ENCODE peak calls at places on chromosomes 4 and X, in six cellular contexts. X, W, Y, Z, V and C are unnamed samples.
A peak's percentile ranks its signal among the peaks of the same experiment; 100 is the strongest.

GRCh38 chr4:127870688-127871087 is 10.0 kb upstream of the PLK4 start:
- DNase-seq in V (peak; percentile 90), Y (no peak), W (no peak), Z (peak; percentile 91), X (peak; percentile 70), C (no peak)

GRCh38 chr4:61462451-61463326 is 262.6 kb downstream of the ADGRL3 start:
- DNase-seq in Y (no peak), Z (peak; percentile 86), V (peak; percentile 84), W (no peak), X (no peak), C (no peak)

GRCh38 chr4:185504098-185505047 is 30.9 kb downstream of the PDLIM3 start:
- DNase-seq in Y (no peak), X (peak; percentile 64), V (no peak), Z (no peak), W (no peak), C (no peak)

GRCh38 chr4:159487284-159487747 is 384.4 kb downstream of the RAPGEF2 start:
- DNase-seq in Y (peak; percentile 47), V (peak; percentile 62), X (peak; percentile 78), Z (peak; percentile 73), W (peak; percentile 56), C (peak; percentile 87)

GRCh38 chr4:25089058-25089763 is 58.5 kb upstream of the LGI2 start:
- DNase-seq in V (no peak), Z (no peak), Y (no peak), X (peak; percentile 25), W (no peak), C (no peak)

GRCh38 chr4:129355529-129355928 is 259.6 kb downstream of the C4orf33 start:
- DNase-seq in V (peak; percentile 28), X (no peak), Y (no peak), Z (peak; percentile 37), W (no peak), C (no peak)

GRCh38 chr4:132101526-132101925 is 1047.6 kb upstream of the PCDH10 start:
- DNase-seq in V (peak; percentile 69), X (no peak), W (no peak), Z (peak; percentile 78), Y (no peak), C (no peak)

GRCh38 chr4:109332926-109333464 is 30.5 kb upstream of the COL25A1 start:
- DNase-seq in Y (peak; percentile 7), W (no peak), Z (no peak), X (peak; percentile 54), V (no peak), C (peak; percentile 83)

GRCh38 chr4:25075129-25075528 is 44.4 kb upstream of the LGI2 start:
- DNase-seq in Z (no peak), W (no peak), V (no peak), X (no peak), Y (no peak), C (no peak)

GRCh38 chrX:118528089-118528753 is 32.6 kb downstream of the DOCK11 start:
- DNase-seq in Z (no peak), V (no peak), W (no peak), X (no peak), Y (peak; percentile 31), C (no peak)

GRCh38 chr4:58042176-58042575 is 932.0 kb upstream of the IGFBP7 start:
- DNase-seq in V (no peak), W (no peak), X (no peak), Z (no peak), Y (no peak), C (no peak)

GRCh38 chr4:94459462-94460161 is 7.9 kb downstream of the PDLIM5 start:
- DNase-seq in W (no peak), V (no peak), Y (no peak), X (peak; percentile 36), Z (no peak), C (peak; percentile 41)

GRCh38 chr4:121977251-121978168 is 25.6 kb upstream of the TRPC3 start:
- DNase-seq in Z (no peak), V (no peak), Y (peak; percentile 70), X (no peak), W (no peak), C (no peak)

GRCh38 chr4:25938251-25939186 is 24.5 kb downstream of the SMIM20 start:
- DNase-seq in V (peak; percentile 68), Y (no peak), Z (peak; percentile 74), W (no peak), X (no peak), C (no peak)

GRCh38 chr4:25928956-25929336 is 14.9 kb downstream of the SMIM20 start:
- DNase-seq in Y (no peak), W (no peak), X (no peak), Z (peak; percentile 48), V (peak; percentile 32), C (no peak)

GRCh38 chr4:26055855-26056254 is 141.8 kb downstream of the SMIM20 start:
- DNase-seq in X (no peak), W (no peak), Z (no peak), Y (no peak), V (no peak), C (no peak)

GRCh38 chrX:29699214-29699613 is 516.1 kb upstream of the MAGEB2 start:
- DNase-seq in X (no peak), W (no peak), V (no peak), Y (no peak), Z (no peak), C (no peak)

GRCh38 chrX:129876734-129877395 is 29.1 kb upstream of the UTP14A start:
- DNase-seq in W (no peak), Y (no peak), V (peak; percentile 74), X (no peak), Z (peak; percentile 82), C (no peak)

GRCh38 chrX:44675364-44676024 is 132.8 kb upstream of the FUNDC1 start:
- DNase-seq in Y (no peak), X (peak; percentile 53), Z (peak; percentile 96), W (peak; percentile 76), V (peak; percentile 95), C (no peak)

GRCh38 chr4:148056879-148057278 is 325.0 kb downstream of the ARHGAP10 start:
- DNase-seq in V (peak; percentile 72), X (peak; percentile 42), W (no peak), Z (peak; percentile 77), Y (peak; percentile 94), C (peak; percentile 49)

GRCh38 chr4:93827272-93827947 is 1.1 kb upstream of the ATOH1 start:
- DNase-seq in Y (no peak), Z (no peak), V (no peak), W (peak; percentile 44), X (no peak), C (peak; percentile 92)

GRCh38 chrX:3345281-3346081 is 971 bp downstream of the MXRA5 start:
- DNase-seq in W (peak; percentile 16), Y (no peak), X (no peak), V (peak; percentile 44), Z (peak; percentile 56), C (peak; percentile 71)

GRCh38 chr4:35710343-35710742 is 534.0 kb downstream of the ARAP2 start:
- DNase-seq in V (no peak), W (no peak), Y (no peak), Z (no peak), X (no peak), C (no peak)

GRCh38 chr4:154332681-154333421 is 158.7 kb downstream of the DCHS2 start:
- DNase-seq in V (no peak), W (peak; percentile 43), X (peak; percentile 6), Z (peak; percentile 0), Y (no peak), C (peak; percentile 94)

GRCh38 chr4:1363540-1363939 is 16.5 kb downstream of the UVSSA start:
- DNase-seq in Z (no peak), V (no peak), X (no peak), W (no peak), Y (no peak), C (no peak)

GRCh38 chrX:119222932-119223331 is 13.2 kb upstream of the PGRMC1 start:
- DNase-seq in V (no peak), Z (no peak), W (peak; percentile 19), Y (no peak), X (no peak), C (no peak)

GRCh38 chr4:55437356-55437796 is 41.6 kb downstream of the TMEM165 start:
- DNase-seq in X (peak; percentile 62), V (peak; percentile 49), Y (no peak), W (no peak), Z (peak; percentile 61), C (no peak)

DNA sequence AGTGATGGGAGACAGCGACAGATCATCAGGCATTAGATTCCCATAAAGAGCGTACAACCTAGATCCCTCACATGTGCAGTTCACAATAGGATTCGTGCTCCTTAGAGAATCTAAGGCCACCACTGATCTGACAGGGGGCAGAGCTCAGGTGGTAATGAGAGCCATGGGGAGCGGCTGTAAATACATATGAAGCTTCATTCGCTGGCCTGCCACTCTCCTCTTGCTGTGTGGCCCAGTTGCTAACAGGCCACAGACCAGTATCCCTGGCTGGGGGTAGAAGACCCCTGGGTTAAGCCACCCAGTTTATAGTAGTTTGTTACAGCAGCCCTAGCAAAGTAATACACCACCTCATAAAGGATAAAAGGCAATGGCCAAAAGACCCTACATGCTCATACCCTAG is 30.3 kb downstream of the APBB2 start:
- DNase-seq in Y (no peak), X (no peak), Z (no peak), V (no peak), W (no peak), C (no peak)
- H3K79me2 ChIP-seq in Y (peaks cover 47% of the 10 kb centered on the region), X (no peaks in the 10 kb centered on the region), Z (peaks cover 37% of the 10 kb centered on the region), V (peaks cover 100% of the 10 kb centered on the region), W (peaks cover 100% of the 10 kb centered on the region), C (peaks cover 79% of the 10 kb centered on the region)

GRCh38 chr4:99885063-99885664 is 9.1 kb downstream of the LAMTOR3 start:
- DNase-seq in W (peak; percentile 23), X (peak; percentile 62), Z (peak; percentile 34), V (peak; percentile 16), Y (peak; percentile 66), C (peak; percentile 59)
- TF ChIP-seq CTCF in W (peak; percentile 79), X (peak; percentile 47), Z (peak; percentile 41), V (peak; percentile 39), Y (peak; percentile 88), C (peak; percentile 67)

GRCh38 chr4:171025323-171025722 is 787.9 kb upstream of the GALNTL6 start:
- DNase-seq in W (no peak), Y (no peak), Z (no peak), V (no peak), X (no peak), C (no peak)
- H3K4me2 ChIP-seq in W (no peak overlapping the region), Y (peak overlapping the region; percentile 24), Z (no peak overlapping the region), V (no peak overlapping the region), X (no peak overlapping the region), C (no peak overlapping the region)

DNA sequence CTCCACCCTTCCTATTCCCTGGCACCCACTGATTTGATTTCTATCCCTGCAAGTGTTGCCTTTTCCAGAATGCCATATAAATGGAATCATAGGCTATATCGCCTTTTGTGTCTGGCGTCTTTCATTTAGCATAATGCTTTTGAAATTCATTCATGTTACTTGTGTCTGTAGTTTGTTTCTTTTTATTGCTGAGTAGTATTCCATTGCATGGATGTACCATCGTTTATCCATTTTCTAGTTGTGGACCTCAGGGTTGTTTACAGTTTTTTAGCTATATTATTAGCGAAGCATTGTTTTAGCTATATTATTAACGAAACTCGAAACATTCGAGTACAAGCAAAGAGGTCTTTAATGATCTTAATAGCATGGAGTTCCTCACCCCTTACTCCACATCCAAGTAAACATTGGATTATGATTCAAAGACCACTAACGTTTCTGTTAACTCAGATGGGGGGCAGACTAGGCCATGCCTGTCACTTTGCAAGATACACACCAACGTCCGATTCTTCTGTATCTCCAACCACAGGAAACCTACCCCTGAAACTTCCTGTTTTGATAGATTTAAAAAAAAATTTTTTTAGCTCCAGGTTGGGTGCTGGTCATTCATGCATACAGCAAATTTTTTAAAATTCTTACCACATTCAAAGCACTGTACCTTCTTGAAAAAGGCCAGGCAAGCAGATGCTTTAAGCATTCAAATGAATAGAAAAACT is 1.1 kb downstream of the DCK start:
- DNase-seq in W (no peak), V (no peak), Y (peak; percentile 89), X (peak; percentile 42), Z (no peak), C (no peak)
- H3K79me2 ChIP-seq in W (peaks cover 61% of the 10 kb centered on the region), V (peaks cover 61% of the 10 kb centered on the region), Y (peaks cover 76% of the 10 kb centered on the region), X (peaks cover 55% of the 10 kb centered on the region), Z (peaks cover 42% of the 10 kb centered on the region), C (peaks cover 55% of the 10 kb centered on the region)